ENCODE peak calls at places on chromosomes 4 and X, in ten cellular contexts. One of them, this sample, is unnamed.

GRCh38 chrX:1519022-1519497 is 17.9 kb downstream of the P2RY8 start:
- DNase-seq in activated gamma-delta T cell treated with anti-CD3 and anti-CD28 coated beads, Interleukin-2, amount 50 U/mL, for 16 hours: no peak
- DNase-seq in H9: no peak
- DNase-seq in foreskin fibroblast: no peak
- DNase-seq in retina: no peak
- DNase-seq in T follicular helper cell: no peak
- DNase-seq in naive thymus-derived CD8-positive, alpha-beta T cell: no peak
- DNase-seq in NCI-H1105 treated with DMSO at 0.1 percent for 48 hours: no peak
- DNase-seq in cardiac fibroblast: no peak
- DNase-seq in tibial nerve: no peak
- DNase-seq in this sample: no peak

GRCh38 chr4:107794001-107794400 is 30.7 kb upstream of the SGMS2 start:
- DNase-seq in activated gamma-delta T cell treated with anti-CD3 and anti-CD28 coated beads, Interleukin-2, amount 50 U/mL, for 16 hours: no peak
- DNase-seq in H9: no peak
- DNase-seq in foreskin fibroblast: no peak
- DNase-seq in retina: no peak
- DNase-seq in T follicular helper cell: no peak
- DNase-seq in naive thymus-derived CD8-positive, alpha-beta T cell: no peak
- DNase-seq in NCI-H1105 treated with DMSO at 0.1 percent for 48 hours: no peak
- DNase-seq in cardiac fibroblast: no peak
- DNase-seq in tibial nerve: no peak
- DNase-seq in this sample: no peak

GRCh38 chr4:82780398-82781231 is 18.0 kb downstream of the SCD5 start:
- DNase-seq in activated gamma-delta T cell treated with anti-CD3 and anti-CD28 coated beads, Interleukin-2, amount 50 U/mL, for 16 hours: no peak
- DNase-seq in H9: peak; percentile 29
- DNase-seq in foreskin fibroblast: no peak
- DNase-seq in retina: peak; percentile 61
- DNase-seq in T follicular helper cell: no peak
- DNase-seq in naive thymus-derived CD8-positive, alpha-beta T cell: no peak
- DNase-seq in NCI-H1105 treated with DMSO at 0.1 percent for 48 hours: peak; percentile 92
- DNase-seq in cardiac fibroblast: peak; percentile 76
- DNase-seq in tibial nerve: peak; percentile 63
- DNase-seq in this sample: peak; percentile 73

GRCh38 chr4:168852387-168852786 is 157.7 kb downstream of the CBR4 start:
- DNase-seq in activated gamma-delta T cell treated with anti-CD3 and anti-CD28 coated beads, Interleukin-2, amount 50 U/mL, for 16 hours: no peak
- DNase-seq in H9: no peak
- DNase-seq in foreskin fibroblast: no peak
- DNase-seq in retina: no peak
- DNase-seq in T follicular helper cell: no peak
- DNase-seq in naive thymus-derived CD8-positive, alpha-beta T cell: no peak
- DNase-seq in NCI-H1105 treated with DMSO at 0.1 percent for 48 hours: no peak
- DNase-seq in cardiac fibroblast: no peak
- DNase-seq in tibial nerve: no peak
- DNase-seq in this sample: no peak

GRCh38 chr4:8846046-8846720 is 25.5 kb downstream of the HMX1 start:
- DNase-seq in activated gamma-delta T cell treated with anti-CD3 and anti-CD28 coated beads, Interleukin-2, amount 50 U/mL, for 16 hours: no peak
- DNase-seq in H9: peak; percentile 20
- DNase-seq in foreskin fibroblast: no peak
- DNase-seq in retina: no peak
- DNase-seq in T follicular helper cell: no peak
- DNase-seq in naive thymus-derived CD8-positive, alpha-beta T cell: no peak
- DNase-seq in NCI-H1105 treated with DMSO at 0.1 percent for 48 hours: no peak
- DNase-seq in cardiac fibroblast: no peak
- DNase-seq in tibial nerve: no peak
- DNase-seq in this sample: no peak

GRCh38 chrX:126165721-126166401 is at the start of gene DCAF12L2:
- DNase-seq in activated gamma-delta T cell treated with anti-CD3 and anti-CD28 coated beads, Interleukin-2, amount 50 U/mL, for 16 hours: no peak
- DNase-seq in H9: peak; percentile 47
- DNase-seq in foreskin fibroblast: no peak
- DNase-seq in retina: peak; percentile 71
- DNase-seq in T follicular helper cell: no peak
- DNase-seq in naive thymus-derived CD8-positive, alpha-beta T cell: no peak
- DNase-seq in NCI-H1105 treated with DMSO at 0.1 percent for 48 hours: peak; percentile 14
- DNase-seq in cardiac fibroblast: peak; percentile 1
- DNase-seq in tibial nerve: no peak
- DNase-seq in this sample: peak; percentile 53

GRCh38 chrX:31213941-31214340 is 142.1 kb upstream of the FTHL17 start:
- DNase-seq in activated gamma-delta T cell treated with anti-CD3 and anti-CD28 coated beads, Interleukin-2, amount 50 U/mL, for 16 hours: no peak
- DNase-seq in H9: no peak
- DNase-seq in foreskin fibroblast: no peak
- DNase-seq in retina: no peak
- DNase-seq in T follicular helper cell: no peak
- DNase-seq in naive thymus-derived CD8-positive, alpha-beta T cell: no peak
- DNase-seq in NCI-H1105 treated with DMSO at 0.1 percent for 48 hours: no peak
- DNase-seq in cardiac fibroblast: no peak
- DNase-seq in tibial nerve: no peak
- DNase-seq in this sample: peak; percentile 30

GRCh38 chr4:588351-588849 is 12.3 kb upstream of the TMEM271 start:
- DNase-seq in activated gamma-delta T cell treated with anti-CD3 and anti-CD28 coated beads, Interleukin-2, amount 50 U/mL, for 16 hours: no peak
- DNase-seq in H9: no peak
- DNase-seq in foreskin fibroblast: no peak
- DNase-seq in retina: no peak
- DNase-seq in T follicular helper cell: no peak
- DNase-seq in naive thymus-derived CD8-positive, alpha-beta T cell: no peak
- DNase-seq in NCI-H1105 treated with DMSO at 0.1 percent for 48 hours: no peak
- DNase-seq in cardiac fibroblast: no peak
- DNase-seq in tibial nerve: no peak
- DNase-seq in this sample: no peak

GRCh38 chr4:7805533-7806079 is 134.1 kb downstream of the AFAP1 start:
- DNase-seq in activated gamma-delta T cell treated with anti-CD3 and anti-CD28 coated beads, Interleukin-2, amount 50 U/mL, for 16 hours: no peak
- DNase-seq in H9: no peak
- DNase-seq in foreskin fibroblast: peak; percentile 77
- DNase-seq in retina: no peak
- DNase-seq in T follicular helper cell: no peak
- DNase-seq in naive thymus-derived CD8-positive, alpha-beta T cell: no peak
- DNase-seq in NCI-H1105 treated with DMSO at 0.1 percent for 48 hours: peak; percentile 13
- DNase-seq in cardiac fibroblast: peak; percentile 98
- DNase-seq in tibial nerve: no peak
- DNase-seq in this sample: peak; percentile 85

GRCh38 chr4:105145059-105145912 is 1.4 kb upstream of the TET2 start:
- DNase-seq in activated gamma-delta T cell treated with anti-CD3 and anti-CD28 coated beads, Interleukin-2, amount 50 U/mL, for 16 hours: no peak
- DNase-seq in H9: no peak
- DNase-seq in foreskin fibroblast: peak; percentile 21
- DNase-seq in retina: no peak
- DNase-seq in T follicular helper cell: no peak
- DNase-seq in naive thymus-derived CD8-positive, alpha-beta T cell: no peak
- DNase-seq in NCI-H1105 treated with DMSO at 0.1 percent for 48 hours: no peak
- DNase-seq in cardiac fibroblast: no peak
- DNase-seq in tibial nerve: no peak
- DNase-seq in this sample: peak; percentile 54

GRCh38 chrX:16914058-16914457 is 32.4 kb upstream of the REPS2 start:
- DNase-seq in activated gamma-delta T cell treated with anti-CD3 and anti-CD28 coated beads, Interleukin-2, amount 50 U/mL, for 16 hours: no peak
- DNase-seq in H9: no peak
- DNase-seq in foreskin fibroblast: no peak
- DNase-seq in retina: no peak
- DNase-seq in T follicular helper cell: no peak
- DNase-seq in naive thymus-derived CD8-positive, alpha-beta T cell: no peak
- DNase-seq in NCI-H1105 treated with DMSO at 0.1 percent for 48 hours: no peak
- DNase-seq in cardiac fibroblast: peak; percentile 15
- DNase-seq in tibial nerve: no peak
- DNase-seq in this sample: no peak

GRCh38 chr4:16083217-16084191 is at the start of gene PROM1:
- DNase-seq in activated gamma-delta T cell treated with anti-CD3 and anti-CD28 coated beads, Interleukin-2, amount 50 U/mL, for 16 hours: no peak
- DNase-seq in H9: peak; percentile 83
- DNase-seq in foreskin fibroblast: no peak
- DNase-seq in retina: peak; percentile 89
- DNase-seq in T follicular helper cell: no peak
- DNase-seq in naive thymus-derived CD8-positive, alpha-beta T cell: no peak
- DNase-seq in NCI-H1105 treated with DMSO at 0.1 percent for 48 hours: peak; percentile 43
- DNase-seq in cardiac fibroblast: no peak
- DNase-seq in tibial nerve: no peak
- DNase-seq in this sample: peak; percentile 91

GRCh38 chrX:18883234-18883960 is 100.5 kb downstream of the PHKA2 start:
- DNase-seq in activated gamma-delta T cell treated with anti-CD3 and anti-CD28 coated beads, Interleukin-2, amount 50 U/mL, for 16 hours: no peak
- DNase-seq in H9: peak; percentile 47
- DNase-seq in foreskin fibroblast: no peak
- DNase-seq in retina: no peak
- DNase-seq in T follicular helper cell: no peak
- DNase-seq in naive thymus-derived CD8-positive, alpha-beta T cell: no peak
- DNase-seq in NCI-H1105 treated with DMSO at 0.1 percent for 48 hours: no peak
- DNase-seq in cardiac fibroblast: no peak
- DNase-seq in tibial nerve: no peak
- DNase-seq in this sample: no peak

GRCh38 chr4:57187241-57187640 is 77.1 kb upstream of the IGFBP7 start:
- DNase-seq in activated gamma-delta T cell treated with anti-CD3 and anti-CD28 coated beads, Interleukin-2, amount 50 U/mL, for 16 hours: no peak
- DNase-seq in H9: no peak
- DNase-seq in foreskin fibroblast: peak; percentile 3
- DNase-seq in retina: no peak
- DNase-seq in T follicular helper cell: no peak
- DNase-seq in naive thymus-derived CD8-positive, alpha-beta T cell: no peak
- DNase-seq in NCI-H1105 treated with DMSO at 0.1 percent for 48 hours: no peak
- DNase-seq in cardiac fibroblast: peak; percentile 8
- DNase-seq in tibial nerve: no peak
- DNase-seq in this sample: no peak

GRCh38 chr4:183431614-183432013 is 12.8 kb upstream of the CDKN2AIP start:
- DNase-seq in activated gamma-delta T cell treated with anti-CD3 and anti-CD28 coated beads, Interleukin-2, amount 50 U/mL, for 16 hours: no peak
- DNase-seq in H9: peak; percentile 9
- DNase-seq in foreskin fibroblast: no peak
- DNase-seq in retina: no peak
- DNase-seq in T follicular helper cell: no peak
- DNase-seq in naive thymus-derived CD8-positive, alpha-beta T cell: no peak
- DNase-seq in NCI-H1105 treated with DMSO at 0.1 percent for 48 hours: no peak
- DNase-seq in cardiac fibroblast: no peak
- DNase-seq in tibial nerve: no peak
- DNase-seq in this sample: no peak

GRCh38 chr4:82901129-82901718 is 689 bp downstream of the THAP9 start:
- DNase-seq in activated gamma-delta T cell treated with anti-CD3 and anti-CD28 coated beads, Interleukin-2, amount 50 U/mL, for 16 hours: no peak
- DNase-seq in H9: no peak
- DNase-seq in foreskin fibroblast: no peak
- DNase-seq in retina: no peak
- DNase-seq in T follicular helper cell: no peak
- DNase-seq in naive thymus-derived CD8-positive, alpha-beta T cell: no peak
- DNase-seq in NCI-H1105 treated with DMSO at 0.1 percent for 48 hours: no peak
- DNase-seq in cardiac fibroblast: no peak
- DNase-seq in tibial nerve: no peak
- DNase-seq in this sample: no peak

GRCh38 chr4:108411836-108412235 is 208.5 kb upstream of the RPL34 start:
- DNase-seq in activated gamma-delta T cell treated with anti-CD3 and anti-CD28 coated beads, Interleukin-2, amount 50 U/mL, for 16 hours: no peak
- DNase-seq in H9: no peak
- DNase-seq in foreskin fibroblast: no peak
- DNase-seq in retina: no peak
- DNase-seq in T follicular helper cell: no peak
- DNase-seq in naive thymus-derived CD8-positive, alpha-beta T cell: no peak
- DNase-seq in NCI-H1105 treated with DMSO at 0.1 percent for 48 hours: no peak
- DNase-seq in cardiac fibroblast: no peak
- DNase-seq in tibial nerve: no peak
- DNase-seq in this sample: no peak

GRCh38 chrX:51420610-51421009 is 75.8 kb downstream of the NUDT11 start:
- DNase-seq in activated gamma-delta T cell treated with anti-CD3 and anti-CD28 coated beads, Interleukin-2, amount 50 U/mL, for 16 hours: no peak
- DNase-seq in H9: no peak
- DNase-seq in foreskin fibroblast: peak; percentile 7
- DNase-seq in retina: peak; percentile 54
- DNase-seq in T follicular helper cell: peak; percentile 16
- DNase-seq in naive thymus-derived CD8-positive, alpha-beta T cell: no peak
- DNase-seq in NCI-H1105 treated with DMSO at 0.1 percent for 48 hours: peak; percentile 8
- DNase-seq in cardiac fibroblast: peak; percentile 52
- DNase-seq in tibial nerve: peak; percentile 43
- DNase-seq in this sample: peak; percentile 52

GRCh38 chrX:106899276-106899675 is 3.9 kb downstream of the RIPPLY1 start:
- DNase-seq in activated gamma-delta T cell treated with anti-CD3 and anti-CD28 coated beads, Interleukin-2, amount 50 U/mL, for 16 hours: no peak
- DNase-seq in H9: no peak
- DNase-seq in foreskin fibroblast: no peak
- DNase-seq in retina: no peak
- DNase-seq in T follicular helper cell: no peak
- DNase-seq in naive thymus-derived CD8-positive, alpha-beta T cell: no peak
- DNase-seq in NCI-H1105 treated with DMSO at 0.1 percent for 48 hours: no peak
- DNase-seq in cardiac fibroblast: no peak
- DNase-seq in tibial nerve: no peak
- DNase-seq in this sample: no peak

GRCh38 chr4:84499065-84499982 is at the start of gene NKX6-1:
- DNase-seq in activated gamma-delta T cell treated with anti-CD3 and anti-CD28 coated beads, Interleukin-2, amount 50 U/mL, for 16 hours: no peak
- DNase-seq in H9: peak; percentile 95
- DNase-seq in foreskin fibroblast: peak; percentile 81
- DNase-seq in retina: peak; percentile 92
- DNase-seq in T follicular helper cell: no peak
- DNase-seq in naive thymus-derived CD8-positive, alpha-beta T cell: no peak
- DNase-seq in NCI-H1105 treated with DMSO at 0.1 percent for 48 hours: peak; percentile 82
- DNase-seq in cardiac fibroblast: peak; percentile 56
- DNase-seq in tibial nerve: peak; percentile 29
- DNase-seq in this sample: peak; percentile 92

GRCh38 chr4:1021386-1022050 is 10.1 kb downstream of the FGFRL1 start:
- DNase-seq in activated gamma-delta T cell treated with anti-CD3 and anti-CD28 coated beads, Interleukin-2, amount 50 U/mL, for 16 hours: no peak
- DNase-seq in H9: no peak
- DNase-seq in foreskin fibroblast: no peak
- DNase-seq in retina: no peak
- DNase-seq in T follicular helper cell: no peak
- DNase-seq in naive thymus-derived CD8-positive, alpha-beta T cell: no peak
- DNase-seq in NCI-H1105 treated with DMSO at 0.1 percent for 48 hours: no peak
- DNase-seq in cardiac fibroblast: no peak
- DNase-seq in tibial nerve: no peak
- DNase-seq in this sample: no peak

GRCh38 chr4:127783026-127783769 is 1.1 kb downstream of the HSPA4L start:
- DNase-seq in activated gamma-delta T cell treated with anti-CD3 and anti-CD28 coated beads, Interleukin-2, amount 50 U/mL, for 16 hours: no peak
- DNase-seq in H9: peak; percentile 64
- DNase-seq in foreskin fibroblast: peak; percentile 24
- DNase-seq in retina: peak; percentile 86
- DNase-seq in T follicular helper cell: no peak
- DNase-seq in naive thymus-derived CD8-positive, alpha-beta T cell: no peak
- DNase-seq in NCI-H1105 treated with DMSO at 0.1 percent for 48 hours: peak; percentile 59
- DNase-seq in cardiac fibroblast: peak; percentile 67
- DNase-seq in tibial nerve: peak; percentile 57
- DNase-seq in this sample: peak; percentile 76